ENCODE peak calls at places on chromosome 13, in four cellular contexts. H is neural progenitor cell, Y is hepatocyte, C is heart right ventricle. J is an unnamed sample.

GRCh38 chr13:66835040-66835628 is 395.0 kb downstream of the PCDH9 start:
- DNase-seq in H (peak; percentile 79), Y (peak; percentile 70), C (peak; percentile 90), J (no peak)

GRCh38 chr13:107266657-107267056 is 698.7 kb upstream of the ARGLU1 start:
- DNase-seq in H (no peak), Y (no peak), C (no peak), J (no peak)

GRCh38 chr13:50318887-50319286 is 303.6 kb downstream of the KCNRG start:
- DNase-seq in H (peak; percentile 8), Y (no peak), C (no peak), J (no peak)

GRCh38 chr13:112733112-112733511 is 43.3 kb downstream of the ATP11A start:
- DNase-seq in H (peak; percentile 42), Y (no peak), C (no peak), J (no peak)

GRCh38 chr13:108478179-108478578 is 151.2 kb upstream of the MYO16 start:
- DNase-seq in H (no peak), Y (no peak), C (no peak), J (no peak)

GRCh38 chr13:20669162-20669561 is 34.3 kb upstream of the IL17D start:
- DNase-seq in H (no peak), Y (no peak), C (no peak), J (no peak)

GRCh38 chr13:41823486-41823885 is 137.4 kb downstream of the VWA8 start:
- DNase-seq in H (no peak), Y (no peak), C (no peak), J (no peak)

GRCh38 chr13:100203696-100204367 is 114.9 kb downstream of the PCCA start:
- DNase-seq in H (no peak), Y (no peak), C (no peak), J (peak; percentile 67)

GRCh38 chr13:94030415-94031119 is 448.9 kb downstream of the DCT start:
- DNase-seq in H (no peak), Y (no peak), C (no peak), J (no peak)

GRCh38 chr13:92938481-92939020 is 288.1 kb upstream of the GPC6 start:
- DNase-seq in H (peak; percentile 4), Y (no peak), C (no peak), J (no peak)

GRCh38 chr13:26010487-26011207 is 41.2 kb downstream of the SHISA2 start:
- DNase-seq in H (no peak), Y (no peak), C (no peak), J (no peak)

GRCh38 chr13:106596287-106596937 is 28.5 kb upstream of the ARGLU1 start:
- DNase-seq in H (no peak), Y (no peak), C (no peak), J (no peak)

GRCh38 chr13:33250594-33250993 is 35.0 kb downstream of the STARD13 start:
- DNase-seq in H (no peak), Y (no peak), C (no peak), J (no peak)

GRCh38 chr13:100088648-100089601 is at the start of gene PCCA:
- DNase-seq in H (peak; percentile 99), Y (peak; percentile 97), C (peak; percentile 98), J (peak; percentile 90)

GRCh38 chr13:112161441-112162301 is 94.7 kb downstream of the SOX1 start:
- DNase-seq in H (peak; percentile 92), Y (no peak), C (no peak), J (no peak)

GRCh38 chr13:52701728-52702480 is 37.7 kb downstream of the CNMD start:
- DNase-seq in H (no peak), Y (no peak), C (no peak), J (no peak)

GRCh38 chr13:113552079-113552478 is 32.5 kb upstream of the TFDP1 start:
- DNase-seq in H (no peak), Y (no peak), C (no peak), J (no peak)

GRCh38 chr13:104773775-104774174 is 1707.6 kb upstream of the SLC10A2 start:
- DNase-seq in H (peak; percentile 81), Y (peak; percentile 69), C (no peak), J (peak; percentile 3)

GRCh38 chr13:112822851-112823250 is 133.0 kb downstream of the ATP11A start:
- DNase-seq in H (no peak), Y (no peak), C (no peak), J (no peak)

GRCh38 chr13:105518086-105518485 is 1017.4 kb downstream of the EFNB2 start:
- DNase-seq in H (no peak), Y (no peak), C (no peak), J (peak; percentile 5)

GRCh38 chr13:50448535-50448981 is 394.9 kb downstream of the DLEU7 start:
- DNase-seq in H (no peak), Y (no peak), C (peak; percentile 17), J (no peak)

GRCh38 chr13:51643114-51643881 is 59.0 kb downstream of the WDFY2 start:
- DNase-seq in H (no peak), Y (no peak), C (no peak), J (peak; percentile 96)

GRCh38 chr13:40477623-40478608 is 188.5 kb downstream of the FOXO1 start:
- DNase-seq in H (peak; percentile 18), Y (no peak), C (peak; percentile 69), J (no peak)

GRCh38 chr13:105084931-105085330 is 1450.5 kb downstream of the EFNB2 start:
- DNase-seq in H (no peak), Y (no peak), C (no peak), J (no peak)

GRCh38 chr13:109788372-109789195 is 2.2 kb upstream of the IRS2 start:
- DNase-seq in H (no peak), Y (no peak), C (no peak), J (no peak)

GRCh38 chr13:53138369-53139036 is 109.9 kb downstream of the OLFM4 start:
- DNase-seq in H (no peak), Y (peak; percentile 57), C (no peak), J (no peak)

GRCh38 chr13:98565726-98566577 is 11.0 kb downstream of the STK24 start:
- DNase-seq in H (no peak), Y (no peak), C (peak; percentile 51), J (no peak)

GRCh38 chr13:76885203-76886004 is 801 bp downstream of the KCTD12 start:
- DNase-seq in H (peak; percentile 79), Y (peak; percentile 78), C (peak; percentile 82), J (peak; percentile 53)

GRCh38 chr13:76886005-76886291 is 257 bp downstream of the KCTD12 start:
- DNase-seq in H (no peak), Y (no peak), C (no peak), J (no peak)

GRCh38 chr13:76884571-76885202 is 1.5 kb downstream of the KCTD12 start:
- DNase-seq in H (no peak), Y (peak; percentile 29), C (peak; percentile 11), J (no peak)

GRCh38 chr13:76887070-76887563 is 912 bp upstream of the KCTD12 start:
- DNase-seq in H (peak; percentile 48), Y (peak; percentile 23), C (peak; percentile 21), J (no peak)

DNA sequence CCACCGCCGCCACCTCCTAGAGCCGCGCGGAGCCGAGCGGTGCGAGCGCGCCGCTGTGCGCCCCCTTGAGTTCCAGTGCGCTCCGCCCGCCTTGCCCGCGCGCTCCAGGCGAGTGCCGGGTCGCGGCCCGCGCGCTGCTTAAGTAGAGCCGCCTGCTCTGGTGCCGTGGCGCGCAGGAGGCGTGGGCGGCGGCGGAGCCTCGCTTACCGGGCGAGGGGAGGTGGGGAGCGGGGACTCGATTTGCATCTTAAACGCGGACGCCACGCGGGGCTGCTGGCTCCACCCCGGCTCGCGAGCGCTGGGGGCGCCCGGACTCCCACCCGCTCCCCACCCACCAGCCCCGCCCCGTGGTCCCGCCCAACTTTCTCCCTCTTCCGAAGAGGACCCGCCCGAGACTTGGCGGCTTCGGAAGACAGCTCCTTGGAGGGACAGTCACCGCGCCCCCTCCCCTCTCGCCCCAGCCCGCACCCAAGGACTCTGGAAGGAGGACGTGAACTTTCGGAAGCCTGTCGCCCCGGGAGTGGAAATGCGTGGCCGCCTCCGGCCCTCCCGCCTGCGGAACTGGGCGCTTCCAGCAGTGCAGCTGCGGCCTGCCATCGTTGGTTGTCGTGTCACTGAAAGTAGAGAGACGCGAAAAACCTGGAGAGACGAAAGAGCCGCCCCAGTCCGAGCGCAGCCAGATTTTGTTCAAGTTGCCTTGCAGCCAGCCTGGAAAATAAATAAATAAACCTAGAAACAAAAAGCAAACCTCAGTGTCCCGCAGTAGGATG is at the start of gene KCTD12:
- DNase-seq in H (peak; percentile 93), Y (peak; percentile 93), C (peak; percentile 90), J (peak; percentile 43)
- TF ChIP-seq CTCF in H (peak; percentile 51), Y (peak; percentile 29), C (peak; percentile 42), J (peak; percentile 47)

GRCh38 chr13:102402292-102402691 is 444 bp upstream of the FGF14 start:
- DNase-seq in H (peak; percentile 91), Y (peak; percentile 10), C (peak; percentile 42), J (no peak)
- TF ChIP-seq CTCF in H (peak; percentile 43), Y (no peak), C (no peak), J (no peak)

GRCh38 chr13:27211271-27211670 is 39.7 kb upstream of the USP12 start:
- DNase-seq in H (no peak), Y (no peak), C (no peak), J (no peak)
- TF ChIP-seq CTCF in H (no peak), Y (no peak), C (no peak), J (no peak)

GRCh38 chr13:46150134-46150693 is 31.8 kb downstream of the LCP1 start:
- DNase-seq in H (no peak), Y (no peak), C (no peak), J (no peak)

GRCh38 chr13:46143239-46143701 is 38.4 kb upstream of the CPB2 start:
- DNase-seq in H (no peak), Y (peak; percentile 30), C (no peak), J (no peak)

GRCh38 chr13:46145950-46146349 is 36.0 kb downstream of the LCP1 start:
- DNase-seq in H (no peak), Y (no peak), C (no peak), J (no peak)

GRCh38 chr13:46149272-46150133 is 32.5 kb downstream of the LCP1 start:
- DNase-seq in H (no peak), Y (no peak), C (no peak), J (no peak)

GRCh38 chr13:46146898-46147297 is 35.1 kb downstream of the LCP1 start:
- DNase-seq in H (peak; percentile 41), Y (peak; percentile 52), C (no peak), J (peak; percentile 8)
- TF ChIP-seq CTCF in H (peak; percentile 46), Y (peak; percentile 52), C (peak; percentile 22), J (peak; percentile 51)

GRCh38 chr13:75445717-75446529 is 36.0 kb downstream of the TBC1D4 start:
- DNase-seq in H (no peak), Y (no peak), C (no peak), J (peak; percentile 37)

GRCh38 chr13:75444016-75444415 is 38.0 kb downstream of the TBC1D4 start:
- DNase-seq in H (no peak), Y (no peak), C (no peak), J (no peak)

GRCh38 chr13:75443356-75443958 is 38.5 kb downstream of the TBC1D4 start:
- DNase-seq in H (no peak), Y (no peak), C (no peak), J (no peak)

GRCh38 chr13:75447493-75447892 is 34.5 kb downstream of the TBC1D4 start:
- DNase-seq in H (no peak), Y (no peak), C (no peak), J (no peak)

DNA sequence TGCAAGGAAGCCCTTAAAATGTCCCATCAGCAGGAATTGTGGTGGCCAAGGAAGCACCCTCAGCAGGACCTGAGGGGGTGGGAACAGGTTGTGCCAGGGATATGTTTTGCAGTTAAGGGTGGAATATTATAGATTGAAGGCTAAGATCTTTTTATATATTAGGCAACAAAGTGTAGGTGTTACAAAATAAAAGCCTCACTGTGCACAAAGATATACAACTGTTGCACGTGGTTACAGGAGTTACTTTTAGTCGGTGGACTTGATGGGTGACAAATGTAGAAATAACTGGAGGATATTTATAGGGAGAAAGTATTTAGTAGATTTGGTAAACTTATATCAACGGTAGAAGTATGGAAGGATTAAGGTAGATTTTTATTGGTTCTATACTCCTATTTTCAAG is 35.1 kb downstream of the TBC1D4 start:
- DNase-seq in H (no peak), Y (no peak), C (no peak), J (no peak)
- TF ChIP-seq CTCF in H (no peak), Y (no peak), C (no peak), J (no peak)

GRCh38 chr13:22625691-22626090 is 555.1 kb upstream of the SGCG start:
- DNase-seq in H (no peak), Y (no peak), C (no peak), J (no peak)
- TF ChIP-seq CTCF in H (no peak), Y (no peak), C (no peak), J (no peak)